ENCODE peak calls at places on chromosomes 3 and 15, in seven cellular contexts. K is CD4-positive, alpha-beta T cell; J is left ventricle myocardium inferior; E is mesenteric fat pad; Q is cardiac muscle cell; L is RWPE1; O is AG09319. V is an unnamed sample.

GRCh38 chr3:149179225-149179624 is 42.4 kb downstream of the CP start:
- DNase-seq in K (no peak), J (no peak), E (no peak), Q (no peak), L (no peak), O (no peak), V (no peak)

GRCh38 chr3:108664266-108664665 is 74.7 kb downstream of the DZIP3 start:
- DNase-seq in K (no peak), J (no peak), E (no peak), Q (no peak), L (no peak), O (no peak), V (no peak)

GRCh38 chr3:109803274-109803673 is 465.9 kb upstream of the DPPA4 start:
- DNase-seq in K (no peak), J (no peak), E (no peak), Q (peak), L (peak), O (no peak), V (no peak)

GRCh38 chr15:78810377-78811123 is 714 bp downstream of the ADAMTS7 start:
- DNase-seq in K (no peak), J (peak), E (no peak), Q (peak), L (peak), O (no peak), V (no peak)

GRCh38 chr15:29470794-29471193 is 201.2 kb upstream of the NSMCE3 start:
- DNase-seq in K (no peak), J (no peak), E (no peak), Q (no peak), L (peak), O (no peak), V (no peak)

GRCh38 chr3:76310059-76310458 is 524.7 kb upstream of the ZNF717 start:
- DNase-seq in K (no peak), J (no peak), E (no peak), Q (no peak), L (no peak), O (no peak), V (no peak)

GRCh38 chr15:87577336-87577735 is 679.2 kb downstream of the NTRK3 start:
- DNase-seq in K (no peak), J (no peak), E (no peak), Q (no peak), L (no peak), O (no peak), V (no peak)

GRCh38 chr3:101677436-101678286 is 729 bp upstream of the ZBTB11 start:
- DNase-seq in K (no peak), J (no peak), E (no peak), Q (no peak), L (no peak), O (no peak), V (no peak)

GRCh38 chr3:133753779-133754164 is 7.6 kb downstream of the TF start:
- DNase-seq in K (no peak), J (no peak), E (no peak), Q (no peak), L (no peak), O (no peak), V (no peak)

GRCh38 chr3:49903451-49904424 is at the start of gene MST1R:
- DNase-seq in K (peak), J (peak), E (peak), Q (peak), L (peak), O (no peak), V (no peak)

GRCh38 chr3:146187334-146187950 is 26.5 kb upstream of the PLOD2 start:
- DNase-seq in K (no peak), J (no peak), E (no peak), Q (peak), L (peak), O (no peak), V (no peak)

GRCh38 chr3:56810912-56811544 is 9.3 kb upstream of the ARHGEF3 start:
- DNase-seq in K (no peak), J (no peak), E (no peak), Q (no peak), L (peak), O (no peak), V (peak)

GRCh38 chr3:117734431-117734830 is 1024.9 kb downstream of the TUSC7 start:
- DNase-seq in K (no peak), J (no peak), E (no peak), Q (no peak), L (peak), O (no peak), V (no peak)

GRCh38 chr15:95757171-95757570 is 573.3 kb upstream of the NR2F2 start:
- DNase-seq in K (no peak), J (no peak), E (no peak), Q (no peak), L (no peak), O (no peak), V (no peak)

GRCh38 chr3:59818-60217 is 136.7 kb upstream of the CHL1 start:
- DNase-seq in K (no peak), J (no peak), E (no peak), Q (no peak), L (no peak), O (no peak), V (no peak)

GRCh38 chr3:170470063-170471006 is 51.7 kb downstream of the CLDN11 start:
- DNase-seq in K (no peak), J (no peak), E (no peak), Q (no peak), L (no peak), O (peak), V (no peak)

GRCh38 chr3:128435058-128435457 is 31.6 kb downstream of the DNAJB8 start:
- DNase-seq in K (no peak), J (no peak), E (no peak), Q (no peak), L (no peak), O (no peak), V (no peak)

GRCh38 chr3:88059380-88060160 is 515 bp downstream of the ZNF654 start:
- DNase-seq in K (no peak), J (no peak), E (no peak), Q (no peak), L (peak), O (no peak), V (no peak)

V was measured in SK-N-MC.